ENCODE peak calls at places on chromosomes 12 and 14, in five cellular contexts. One of them, this sample, is unnamed.

GRCh38 chr14:78022059-78022458 is 148.1 kb upstream of the NRXN3 start:
- DNase-seq in left ventricle myocardium inferior: peak; percentile 22
- DNase-seq in sigmoid colon: no peak
- DNase-seq in ovary: no peak
- DNase-seq in Panc1: peak; percentile 28
- DNase-seq in this sample: no peak

GRCh38 chr12:5442251-5443006 is 10.5 kb downstream of the NTF3 start:
- DNase-seq in left ventricle myocardium inferior: no peak
- DNase-seq in sigmoid colon: no peak
- DNase-seq in ovary: no peak
- DNase-seq in Panc1: no peak
- DNase-seq in this sample: no peak

GRCh38 chr12:110245278-110245868 is 35.7 kb upstream of the ATP2A2 start:
- DNase-seq in left ventricle myocardium inferior: peak; percentile 54
- DNase-seq in sigmoid colon: no peak
- DNase-seq in ovary: no peak
- DNase-seq in Panc1: no peak
- DNase-seq in this sample: peak; percentile 36

GRCh38 chr12:68370667-68371066 is 38.5 kb upstream of the MDM1 start:
- DNase-seq in left ventricle myocardium inferior: no peak
- DNase-seq in sigmoid colon: no peak
- DNase-seq in ovary: no peak
- DNase-seq in Panc1: no peak
- DNase-seq in this sample: no peak

GRCh38 chr12:22282283-22282682 is 52.2 kb downstream of the ST8SIA1 start:
- DNase-seq in left ventricle myocardium inferior: no peak
- DNase-seq in sigmoid colon: no peak
- DNase-seq in ovary: peak; percentile 14
- DNase-seq in Panc1: no peak
- DNase-seq in this sample: no peak

GRCh38 chr12:88153959-88154358 is 11.9 kb downstream of the TMTC3 start:
- DNase-seq in left ventricle myocardium inferior: no peak
- DNase-seq in sigmoid colon: no peak
- DNase-seq in ovary: no peak
- DNase-seq in Panc1: no peak
- DNase-seq in this sample: no peak

GRCh38 chr12:4626543-4626942 is 22.3 kb downstream of the AKAP3 start:
- DNase-seq in left ventricle myocardium inferior: no peak
- DNase-seq in sigmoid colon: no peak
- DNase-seq in ovary: no peak
- DNase-seq in Panc1: no peak
- DNase-seq in this sample: no peak

GRCh38 chr12:59087077-59087673 is 166.9 kb upstream of the LRIG3 start:
- DNase-seq in left ventricle myocardium inferior: no peak
- DNase-seq in sigmoid colon: no peak
- DNase-seq in ovary: no peak
- DNase-seq in Panc1: no peak
- DNase-seq in this sample: no peak

GRCh38 chr14:95359974-95360826 is 40.5 kb upstream of the CLMN start:
- DNase-seq in left ventricle myocardium inferior: no peak
- DNase-seq in sigmoid colon: no peak
- DNase-seq in ovary: no peak
- DNase-seq in Panc1: no peak
- DNase-seq in this sample: no peak

GRCh38 chr14:47278233-47278842 is 397.1 kb downstream of the MDGA2 start:
- DNase-seq in left ventricle myocardium inferior: no peak
- DNase-seq in sigmoid colon: no peak
- DNase-seq in ovary: no peak
- DNase-seq in Panc1: no peak
- DNase-seq in this sample: no peak

GRCh38 chr14:61514006-61514830 is 181.1 kb upstream of the HIF1A start:
- DNase-seq in left ventricle myocardium inferior: no peak
- DNase-seq in sigmoid colon: no peak
- DNase-seq in ovary: no peak
- DNase-seq in Panc1: no peak
- DNase-seq in this sample: no peak

GRCh38 chr12:30839643-30840190 is 85.0 kb upstream of the CAPRIN2 start:
- DNase-seq in left ventricle myocardium inferior: no peak
- DNase-seq in sigmoid colon: no peak
- DNase-seq in ovary: no peak
- DNase-seq in Panc1: no peak
- DNase-seq in this sample: no peak

GRCh38 chr12:30840715-30841114 is 85.8 kb upstream of the TSPAN11 start:
- DNase-seq in left ventricle myocardium inferior: no peak
- DNase-seq in sigmoid colon: no peak
- DNase-seq in ovary: no peak
- DNase-seq in Panc1: no peak
- DNase-seq in this sample: no peak

GRCh38 chr12:30836656-30837445 is 82.1 kb upstream of the CAPRIN2 start:
- DNase-seq in left ventricle myocardium inferior: no peak
- DNase-seq in sigmoid colon: no peak
- DNase-seq in ovary: no peak
- DNase-seq in Panc1: no peak
- DNase-seq in this sample: no peak

GRCh38 chr12:30835216-30835615 is 80.5 kb upstream of the CAPRIN2 start:
- DNase-seq in left ventricle myocardium inferior: no peak
- DNase-seq in sigmoid colon: no peak
- DNase-seq in ovary: no peak
- DNase-seq in Panc1: no peak
- DNase-seq in this sample: no peak

GRCh38 chr12:30837595-30837994 is 82.8 kb upstream of the CAPRIN2 start:
- DNase-seq in left ventricle myocardium inferior: no peak
- DNase-seq in sigmoid colon: no peak
- DNase-seq in ovary: no peak
- DNase-seq in Panc1: no peak
- DNase-seq in this sample: no peak
- TF ChIP-seq CTCF in left ventricle myocardium inferior: no peak
- TF ChIP-seq CTCF in sigmoid colon: no peak
- TF ChIP-seq CTCF in ovary: no peak
- TF ChIP-seq CTCF in Panc1: peak; percentile 50
- TF ChIP-seq CTCF in this sample: no peak

GRCh38 chr14:103071544-103072251 is 12.3 kb upstream of the LBHD2 start:
- DNase-seq in left ventricle myocardium inferior: no peak
- DNase-seq in sigmoid colon: peak; percentile 57
- DNase-seq in ovary: no peak
- DNase-seq in Panc1: no peak
- DNase-seq in this sample: no peak

GRCh38 chr14:103073876-103074698 is 9.9 kb upstream of the LBHD2 start:
- DNase-seq in left ventricle myocardium inferior: peak; percentile 40
- DNase-seq in sigmoid colon: peak; percentile 63
- DNase-seq in ovary: no peak
- DNase-seq in Panc1: no peak
- DNase-seq in this sample: no peak

GRCh38 chr14:103070971-103071542 is 13.0 kb upstream of the LBHD2 start:
- DNase-seq in left ventricle myocardium inferior: peak; percentile 12
- DNase-seq in sigmoid colon: peak; percentile 64
- DNase-seq in ovary: no peak
- DNase-seq in Panc1: no peak
- DNase-seq in this sample: no peak

GRCh38 chr14:103073367-103073875 is 10.6 kb upstream of the LBHD2 start:
- DNase-seq in left ventricle myocardium inferior: peak; percentile 14
- DNase-seq in sigmoid colon: peak; percentile 66
- DNase-seq in ovary: no peak
- DNase-seq in Panc1: no peak
- DNase-seq in this sample: no peak

GRCh38 chr14:103072595-103073366 is 11.2 kb upstream of the LBHD2 start:
- DNase-seq in left ventricle myocardium inferior: no peak
- DNase-seq in sigmoid colon: peak; percentile 59
- DNase-seq in ovary: no peak
- DNase-seq in Panc1: no peak
- DNase-seq in this sample: no peak
- TF ChIP-seq CTCF in left ventricle myocardium inferior: no peak
- TF ChIP-seq CTCF in sigmoid colon: no peak
- TF ChIP-seq CTCF in ovary: no peak
- TF ChIP-seq CTCF in Panc1: no peak
- TF ChIP-seq CTCF in this sample: no peak

DNA sequence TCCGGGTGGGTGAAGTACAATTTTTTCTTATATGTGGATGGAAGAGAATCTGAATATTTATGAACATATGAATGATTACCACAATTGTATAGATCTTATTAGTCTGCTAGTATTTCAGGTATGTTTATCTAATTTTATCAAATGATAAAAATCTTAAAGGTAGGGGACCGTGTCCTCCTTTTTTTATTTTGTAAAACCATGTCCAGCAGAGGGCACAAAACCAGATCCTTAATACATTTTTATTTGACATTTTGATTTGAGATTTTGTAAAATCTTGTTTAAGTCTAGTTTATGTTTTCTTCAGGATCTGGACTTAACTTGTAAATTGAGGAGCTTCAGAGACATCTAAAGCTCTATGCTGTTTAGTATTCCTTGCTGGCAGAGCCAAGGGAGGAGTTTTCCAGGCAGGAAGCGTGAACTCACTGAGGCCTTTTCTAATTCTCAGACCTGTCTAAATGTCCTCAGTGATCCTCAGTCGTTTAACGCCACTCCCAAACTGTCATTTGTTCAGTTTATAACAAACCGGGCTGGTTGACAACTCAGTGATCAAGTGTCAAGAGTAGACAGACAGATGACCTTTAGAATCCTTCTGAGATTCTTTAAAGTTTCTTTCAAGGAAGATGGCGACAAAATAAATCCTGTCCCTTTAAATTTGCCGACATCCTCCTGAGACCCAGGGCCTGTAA is 263.9 kb downstream of the KTN1 start:
- DNase-seq in left ventricle myocardium inferior: no peak
- DNase-seq in sigmoid colon: no peak
- DNase-seq in ovary: no peak
- DNase-seq in Panc1: no peak
- DNase-seq in this sample: no peak
- TF ChIP-seq CTCF in left ventricle myocardium inferior: peak; percentile 28
- TF ChIP-seq CTCF in sigmoid colon: no peak
- TF ChIP-seq CTCF in ovary: no peak
- TF ChIP-seq CTCF in Panc1: peak; percentile 28
- TF ChIP-seq CTCF in this sample: no peak

GRCh38 chr12:108302471-108303311 is 36.4 kb downstream of the CMKLR1 start:
- DNase-seq in left ventricle myocardium inferior: peak; percentile 88
- DNase-seq in sigmoid colon: peak; percentile 92
- DNase-seq in ovary: peak; percentile 19
- DNase-seq in Panc1: no peak
- DNase-seq in this sample: no peak
- TF ChIP-seq CTCF in left ventricle myocardium inferior: peak; percentile 43
- TF ChIP-seq CTCF in sigmoid colon: no peak
- TF ChIP-seq CTCF in ovary: no peak
- TF ChIP-seq CTCF in Panc1: no peak
- TF ChIP-seq CTCF in this sample: no peak

DNA sequence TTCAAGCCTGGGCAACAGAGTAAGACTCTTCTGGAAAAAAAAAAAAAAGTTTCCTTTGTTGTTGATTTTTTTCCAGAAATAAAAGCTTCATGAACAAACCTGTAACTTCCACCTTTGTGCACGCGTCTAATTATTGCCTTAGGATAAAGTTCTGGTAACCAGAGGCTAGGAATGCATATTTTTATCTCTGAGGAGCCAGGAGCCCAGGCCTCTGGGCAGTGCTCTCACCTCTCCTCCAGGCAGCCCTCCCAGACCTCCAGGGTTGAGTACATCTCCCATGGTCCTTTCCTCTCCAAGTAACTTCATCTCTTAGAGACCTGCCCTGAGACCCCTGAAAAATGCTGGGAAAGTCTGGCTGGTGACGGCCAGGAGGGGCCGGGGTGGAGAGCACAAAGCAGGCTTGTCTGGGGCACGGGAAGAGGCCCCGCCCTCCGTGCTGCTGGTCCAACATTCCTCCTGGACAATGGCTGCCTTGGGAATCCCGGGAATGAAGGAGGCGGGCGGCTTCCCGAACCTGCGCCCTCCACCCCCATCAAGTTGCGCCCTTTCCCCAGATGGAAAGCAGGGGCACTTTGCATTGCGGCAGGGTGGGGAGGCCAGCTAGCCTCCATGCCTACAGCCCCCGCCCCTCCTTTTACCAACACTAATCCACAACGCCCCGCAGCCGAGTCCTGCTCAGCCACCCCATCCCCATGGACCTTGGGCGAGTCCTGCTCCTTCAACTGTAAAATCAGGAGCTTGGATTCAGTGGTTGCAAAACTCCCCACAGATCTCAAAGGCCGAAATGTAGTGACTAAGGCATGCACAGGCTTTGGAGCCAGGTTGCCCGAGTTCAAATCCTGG is 7.3 kb upstream of the FIGNL2 start:
- DNase-seq in left ventricle myocardium inferior: peak; percentile 54
- DNase-seq in sigmoid colon: no peak
- DNase-seq in ovary: no peak
- DNase-seq in Panc1: no peak
- DNase-seq in this sample: no peak
- TF ChIP-seq CTCF in left ventricle myocardium inferior: no peak
- TF ChIP-seq CTCF in sigmoid colon: no peak
- TF ChIP-seq CTCF in ovary: no peak
- TF ChIP-seq CTCF in Panc1: no peak
- TF ChIP-seq CTCF in this sample: no peak

DNA sequence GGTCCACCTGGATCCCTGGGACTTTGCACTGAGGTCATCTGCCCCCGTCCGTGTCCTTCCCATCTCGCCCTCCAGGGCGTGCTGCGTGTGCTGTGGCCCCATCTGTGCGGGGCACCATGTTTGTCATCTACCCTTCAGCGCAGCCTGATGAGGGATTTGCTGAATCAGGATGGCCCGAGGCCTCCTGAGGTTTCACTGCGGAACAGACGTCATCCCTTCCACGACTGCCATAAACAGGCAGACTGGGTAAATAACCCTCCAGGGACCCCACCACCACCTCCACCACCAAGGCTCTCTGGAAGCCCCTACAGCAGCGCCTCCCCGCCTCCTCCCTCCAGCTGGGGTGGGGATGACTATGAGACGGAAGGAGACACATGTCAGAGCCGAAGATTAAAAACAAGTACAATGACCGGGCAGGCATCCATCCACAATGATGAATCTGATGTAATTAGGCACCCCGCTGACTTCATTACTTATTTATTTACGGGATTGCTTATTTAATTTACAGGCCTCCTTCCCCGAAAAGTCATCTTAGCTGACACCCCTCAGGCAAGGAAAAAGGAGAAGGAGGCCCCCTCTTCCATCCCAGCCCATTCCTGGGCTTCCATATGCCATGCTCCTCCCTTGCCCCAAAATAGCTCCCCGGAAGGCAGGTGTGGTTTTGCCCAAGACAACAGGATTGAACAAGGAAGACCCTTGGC is 39.4 kb downstream of the NCOR2 start:
- DNase-seq in left ventricle myocardium inferior: peak; percentile 42
- DNase-seq in sigmoid colon: no peak
- DNase-seq in ovary: no peak
- DNase-seq in Panc1: no peak
- DNase-seq in this sample: no peak
- TF ChIP-seq CTCF in left ventricle myocardium inferior: no peak
- TF ChIP-seq CTCF in sigmoid colon: no peak
- TF ChIP-seq CTCF in ovary: no peak
- TF ChIP-seq CTCF in Panc1: no peak
- TF ChIP-seq CTCF in this sample: no peak